ENCODE peak calls at places on chromosomes 1 and 21, in ten cellular contexts. U, B, W, O, J, F, Z, Y, T and V are unnamed samples.

GRCh38 chr21:32364801-32365200 is 28.0 kb downstream of the URB1 start:
- DNase-seq in U (no peak), B (no peak), W (no peak), O (no peak), J (no peak), F (no peak), Z (no peak), Y (no peak), T (no peak), V (no peak)

GRCh38 chr1:119958223-119958622 is 61.9 kb upstream of the ADAM30 start:
- DNase-seq in U (no peak), B (no peak), W (no peak), O (no peak), J (no peak), F (no peak), Z (no peak), Y (no peak), T (no peak), V (no peak)

GRCh38 chr21:31117046-31117916 is 79.0 kb upstream of the KRTAP19-8 start:
- DNase-seq in U (no peak), B (no peak), W (no peak), O (no peak), J (peak), F (no peak), Z (peak), Y (no peak), T (no peak), V (no peak)

GRCh38 chr1:19762175-19762779 is 37.4 kb downstream of the TMCO4 start:
- DNase-seq in U (peak), B (peak), W (peak), O (no peak), J (peak), F (no peak), Z (no peak), Y (no peak), T (peak), V (no peak)

GRCh38 chr1:9901148-9902059 is 8.7 kb downstream of the CTNNBIP1 start:
- DNase-seq in U (no peak), B (no peak), W (no peak), O (no peak), J (no peak), F (no peak), Z (no peak), Y (no peak), T (no peak), V (no peak)

GRCh38 chr1:179860667-179861066 is 16.9 kb downstream of the TOR1AIP2 start:
- DNase-seq in U (no peak), B (no peak), W (no peak), O (no peak), J (no peak), F (no peak), Z (no peak), Y (no peak), T (no peak), V (no peak)

GRCh38 chr21:35882791-35883240 is 177.5 kb downstream of the SETD4 start:
- DNase-seq in U (no peak), B (no peak), W (no peak), O (peak), J (no peak), F (no peak), Z (no peak), Y (no peak), T (no peak), V (no peak)

GRCh38 chr1:211237579-211237978 is 21.6 kb upstream of the RCOR3 start:
- DNase-seq in U (no peak), B (no peak), W (no peak), O (no peak), J (no peak), F (no peak), Z (no peak), Y (no peak), T (no peak), V (no peak)

GRCh38 chr1:53616927-53617326 is 122.0 kb downstream of the GLIS1 start:
- DNase-seq in U (no peak), B (no peak), W (peak), O (no peak), J (no peak), F (no peak), Z (no peak), Y (no peak), T (no peak), V (no peak)

GRCh38 chr1:5966543-5967205 is 25.6 kb downstream of the NPHP4 start:
- DNase-seq in U (no peak), B (no peak), W (no peak), O (no peak), J (no peak), F (no peak), Z (no peak), Y (no peak), T (no peak), V (no peak)

GRCh38 chr1:180849031-180849775 is 63.5 kb upstream of the KIAA1614 start:
- DNase-seq in U (no peak), B (no peak), W (no peak), O (no peak), J (no peak), F (no peak), Z (no peak), Y (no peak), T (no peak), V (no peak)

GRCh38 chr21:42469272-42469671 is 26.8 kb downstream of the RSPH1 start:
- DNase-seq in U (no peak), B (peak), W (no peak), O (no peak), J (no peak), F (no peak), Z (no peak), Y (no peak), T (no peak), V (no peak)

GRCh38 chr1:12772520-12772919 is 1.0 kb upstream of the PRAMEF12 start:
- DNase-seq in U (no peak), B (no peak), W (no peak), O (no peak), J (no peak), F (no peak), Z (no peak), Y (no peak), T (no peak), V (no peak)

GRCh38 chr1:39615086-39615662 is 24.3 kb downstream of the HEYL start:
- DNase-seq in U (no peak), B (no peak), W (no peak), O (no peak), J (no peak), F (no peak), Z (no peak), Y (no peak), T (no peak), V (no peak)

GRCh38 chr1:21576798-21577187 is 67.6 kb downstream of the ALPL start:
- DNase-seq in U (no peak), B (no peak), W (no peak), O (no peak), J (no peak), F (no peak), Z (no peak), Y (no peak), T (no peak), V (no peak)

GRCh38 chr1:154419620-154420020 is 14.5 kb downstream of the IL6R start:
- DNase-seq in U (no peak), B (no peak), W (no peak), O (no peak), J (no peak), F (no peak), Z (peak), Y (no peak), T (no peak), V (no peak)

GRCh38 chr1:190436615-190437014 is 41.0 kb downstream of the BRINP3 start:
- DNase-seq in U (no peak), B (peak), W (no peak), O (no peak), J (peak), F (no peak), Z (no peak), Y (no peak), T (no peak), V (no peak)

GRCh38 chr1:17833661-17834501 is 78.7 kb downstream of the ACTL8 start:
- DNase-seq in U (no peak), B (no peak), W (peak), O (no peak), J (no peak), F (no peak), Z (no peak), Y (no peak), T (no peak), V (no peak)